ENCODE peak calls at places on chromosomes 12 and 14, in ten cellular contexts. P is stomach, O is AG10803, Q is AG09309, B is esophagus muscularis mucosa, A is right atrium auricular region, N is fibroblast of villous mesenchyme, W is astrocyte of the spinal cord, V is brain microvascular endothelial cell, J is psoas muscle. H is an unnamed sample.
A peak's percentile ranks its signal among the peaks of the same experiment; 100 is the strongest.

GRCh38 chr12:54053625-54054441 is at the start of gene HOXC4:
- DNase-seq in P (peak; percentile 39), O (no peak), Q (no peak), B (no peak), A (no peak), N (no peak), W (peak; percentile 76), V (no peak), J (no peak), H (no peak)

GRCh38 chr12:64673490-64674169 is 63.3 kb downstream of the RASSF3 start:
- DNase-seq in P (no peak), O (no peak), Q (no peak), B (no peak), A (no peak), N (no peak), W (peak; percentile 83), V (no peak), J (no peak), H (no peak)

GRCh38 chr14:100841445-100842403 is 15.8 kb downstream of the MEG3 start:
- DNase-seq in P (no peak), O (no peak), Q (no peak), B (no peak), A (no peak), N (no peak), W (no peak), V (no peak), J (no peak), H (no peak)

GRCh38 chr12:95216704-95217376 is 427 bp downstream of the FGD6 start:
- DNase-seq in P (no peak), O (no peak), Q (no peak), B (peak; percentile 92), A (peak; percentile 65), N (no peak), W (no peak), V (no peak), J (no peak), H (no peak)

GRCh38 chr14:54105898-54106297 is 149.3 kb upstream of the BMP4 start:
- DNase-seq in P (peak; percentile 58), O (no peak), Q (no peak), B (no peak), A (no peak), N (no peak), W (no peak), V (no peak), J (no peak), H (no peak)

GRCh38 chr14:37709419-37710195 is 114.2 kb downstream of the TTC6 start:
- DNase-seq in P (no peak), O (peak; percentile 28), Q (no peak), B (no peak), A (no peak), N (peak; percentile 16), W (peak; percentile 39), V (peak; percentile 13), J (no peak), H (no peak)

GRCh38 chr14:106538193-106538592 is 1011.8 kb downstream of the TMEM121 start:
- DNase-seq in P (no peak), O (no peak), Q (no peak), B (no peak), A (no peak), N (no peak), W (no peak), V (no peak), J (no peak), H (no peak)

GRCh38 chr14:69671365-69672050 is 60.1 kb downstream of the SUSD6 start:
- DNase-seq in P (no peak), O (no peak), Q (no peak), B (no peak), A (no peak), N (no peak), W (no peak), V (no peak), J (no peak), H (no peak)

DNA sequence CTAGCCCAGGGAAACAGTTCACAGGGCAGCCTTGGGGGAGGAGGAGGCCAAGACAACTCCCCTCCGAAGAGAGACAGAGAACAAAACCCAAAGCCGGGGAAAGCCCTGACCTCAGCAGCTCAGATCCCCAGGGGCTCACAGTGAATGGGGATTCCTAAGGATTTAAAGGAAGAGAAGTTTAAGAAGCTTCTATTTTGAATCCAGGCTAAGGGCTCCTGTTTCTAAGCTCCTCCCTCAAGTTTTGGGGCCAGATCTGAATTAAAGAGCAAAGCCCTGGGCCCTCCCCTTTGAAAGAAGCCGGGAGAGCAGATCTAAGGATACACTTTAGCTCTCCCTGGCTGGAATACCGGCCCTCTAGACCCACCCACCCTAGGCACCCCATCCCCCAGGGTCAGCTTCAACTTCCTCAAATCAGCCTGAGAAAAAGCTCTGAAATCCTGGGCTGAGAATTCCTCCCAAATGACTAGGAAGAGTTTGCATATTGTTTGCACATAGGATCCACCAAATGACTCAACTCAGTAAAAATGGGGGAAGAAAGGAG is 3.9 kb downstream of the KDM2B start:
- DNase-seq in P (no peak), O (peak; percentile 94), Q (peak; percentile 65), B (no peak), A (no peak), N (peak; percentile 88), W (peak; percentile 84), V (peak; percentile 78), J (no peak), H (peak; percentile 80)
- H3K4me3 ChIP-seq in P (no peak overlapping the region), O (peak overlapping the region; percentile 67), Q (peak overlapping the region; percentile 18), B (no peak overlapping the region), A (no peak overlapping the region), N (peak overlapping the region; percentile 72), W (no peak overlapping the region), V (no peak overlapping the region), J (no peak overlapping the region), H (peak overlapping the region; percentile 35)

GRCh38 chr12:107984973-107985372 is 144.1 kb upstream of the WSCD2 start:
- DNase-seq in P (no peak), O (no peak), Q (no peak), B (no peak), A (no peak), N (no peak), W (no peak), V (no peak), J (no peak), H (no peak)

GRCh38 chr12:107992016-107992415 is 137.1 kb upstream of the WSCD2 start:
- DNase-seq in P (no peak), O (no peak), Q (no peak), B (peak; percentile 53), A (no peak), N (no peak), W (no peak), V (no peak), J (no peak), H (no peak)

GRCh38 chr12:107992870-107993451 is 136.1 kb upstream of the WSCD2 start:
- DNase-seq in P (no peak), O (peak; percentile 30), Q (no peak), B (peak; percentile 47), A (no peak), N (peak; percentile 22), W (peak; percentile 2), V (peak; percentile 40), J (no peak), H (no peak)

GRCh38 chr12:107986183-107986582 is 142.9 kb upstream of the WSCD2 start:
- DNase-seq in P (no peak), O (no peak), Q (no peak), B (peak; percentile 79), A (no peak), N (no peak), W (no peak), V (no peak), J (no peak), H (no peak)

DNA sequence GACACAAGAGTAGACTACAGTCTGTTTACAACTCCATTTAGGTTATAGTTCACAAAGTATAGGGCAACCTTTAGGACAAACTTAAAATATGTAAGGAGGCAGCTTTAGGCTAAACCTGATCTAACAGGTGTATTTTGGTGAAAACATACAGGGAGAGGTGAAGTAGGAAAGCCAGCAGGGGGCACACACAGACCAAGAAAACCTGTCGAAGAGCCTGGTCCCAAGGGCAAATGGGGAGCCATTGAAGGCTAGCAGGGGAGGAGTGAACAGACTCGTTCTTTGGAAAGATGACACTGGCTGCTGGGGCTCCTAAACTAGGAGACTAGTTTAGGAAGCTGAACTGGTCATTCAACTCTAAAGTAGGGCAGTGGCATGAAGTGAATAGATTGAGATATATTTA is 138.8 kb upstream of the WSCD2 start:
- DNase-seq in P (no peak), O (no peak), Q (no peak), B (peak; percentile 74), A (no peak), N (peak; percentile 3), W (no peak), V (peak; percentile 1), J (peak; percentile 48), H (no peak)
- TF ChIP-seq CTCF in P (peak; percentile 35), O (peak; percentile 36), Q (peak; percentile 24), B (peak; percentile 29), A (no peak), N (peak; percentile 28), W (no peak), V (peak; percentile 34), J (peak; percentile 25), H (no peak)

DNA sequence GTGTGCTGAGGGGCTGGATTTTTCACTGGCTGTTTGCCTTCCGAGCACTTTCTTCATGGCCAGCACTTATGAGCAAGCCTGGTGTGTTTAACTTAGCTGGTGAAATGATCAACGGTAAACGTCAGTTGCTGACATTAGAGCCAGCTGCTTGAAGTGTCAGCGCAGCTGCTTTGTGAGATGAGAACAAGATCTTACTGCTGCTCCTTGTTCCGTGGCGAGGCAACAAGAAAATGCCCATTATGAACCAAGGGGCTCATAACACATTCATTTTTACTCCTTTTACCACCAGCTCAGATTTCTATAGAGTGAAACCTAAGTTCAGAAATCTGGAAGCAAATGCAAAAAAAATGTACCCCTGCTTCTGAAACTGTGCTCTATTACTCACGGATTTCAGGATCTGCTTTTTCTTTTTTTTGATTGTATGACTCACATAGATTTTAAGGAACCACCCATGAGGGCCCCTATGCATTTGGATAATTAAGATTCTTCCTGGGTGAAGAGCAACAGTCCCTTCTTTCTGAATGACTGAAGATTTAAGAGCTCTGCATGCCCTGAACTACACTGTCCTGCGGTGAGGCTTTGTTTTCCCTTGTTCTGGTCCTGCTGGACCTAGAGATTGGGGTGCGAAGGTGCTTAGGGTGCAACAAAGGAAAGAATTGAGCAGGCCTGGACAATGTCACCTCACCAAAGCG is 74.3 kb upstream of the CPM start:
- DNase-seq in P (peak; percentile 29), O (peak; percentile 73), Q (peak; percentile 47), B (peak; percentile 90), A (no peak), N (peak; percentile 83), W (peak; percentile 84), V (peak; percentile 63), J (no peak), H (no peak)
- H3K4me3 ChIP-seq in P (no peak overlapping the region), O (peak overlapping the region; percentile 31), Q (peak overlapping the region; percentile 17), B (peak overlapping the region; percentile 14), A (no peak overlapping the region), N (peak overlapping the region; percentile 28), W (peak overlapping the region; percentile 22), V (peak overlapping the region; percentile 16), J (no peak overlapping the region), H (peak overlapping the region; percentile 45)

GRCh38 chr14:29712586-29712985 is 215.1 kb downstream of the PRKD1 start:
- DNase-seq in P (no peak), O (no peak), Q (no peak), B (no peak), A (no peak), N (no peak), W (no peak), V (no peak), J (no peak), H (no peak)

GRCh38 chr14:29706700-29707099 is 220.9 kb downstream of the PRKD1 start:
- DNase-seq in P (no peak), O (no peak), Q (no peak), B (no peak), A (no peak), N (no peak), W (no peak), V (no peak), J (no peak), H (no peak)

GRCh38 chr14:29705801-29706200 is 221.8 kb downstream of the PRKD1 start:
- DNase-seq in P (no peak), O (peak; percentile 55), Q (no peak), B (no peak), A (no peak), N (no peak), W (no peak), V (no peak), J (no peak), H (no peak)

GRCh38 chr14:29709490-29709889 is 218.2 kb downstream of the PRKD1 start:
- DNase-seq in P (no peak), O (peak; percentile 67), Q (peak; percentile 32), B (no peak), A (no peak), N (peak; percentile 24), W (no peak), V (no peak), J (no peak), H (no peak)

DNA sequence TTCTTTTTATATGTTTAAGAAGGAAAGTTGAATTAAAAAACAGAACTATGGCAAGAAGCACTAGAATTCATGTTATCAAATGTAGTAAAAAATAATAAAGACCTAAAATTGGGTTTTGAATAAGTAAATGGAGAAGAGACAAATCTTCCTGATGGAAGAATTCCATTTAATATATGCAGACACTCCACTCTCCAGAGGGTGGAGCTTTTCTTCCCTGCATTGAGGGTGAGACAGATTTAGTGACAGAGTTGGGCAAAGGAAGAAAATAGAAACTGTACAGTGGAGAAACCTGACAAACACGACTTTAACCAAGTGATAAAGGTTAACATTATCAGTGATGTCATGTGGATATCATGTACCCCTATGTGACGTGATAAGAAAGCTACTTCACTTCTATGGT is 217.6 kb downstream of the PRKD1 start:
- DNase-seq in P (no peak), O (peak; percentile 3), Q (no peak), B (no peak), A (no peak), N (peak; percentile 7), W (no peak), V (no peak), J (no peak), H (no peak)
- TF ChIP-seq CTCF in P (peak; percentile 31), O (peak; percentile 36), Q (peak; percentile 13), B (no peak), A (no peak), N (peak; percentile 33), W (peak; percentile 40), V (peak; percentile 52), J (peak; percentile 12), H (no peak)

H was measured in AG04449.